ENCODE peak calls at places on chromosomes 4 and X, in seven cellular contexts. W is cardiac muscle cell; V is MM.1S; U is effector memory CD4-positive, alpha-beta T cell; F is lower lobe of right lung; P is HepG2; Z is thyroid gland. S is an unnamed sample. For H3K4me1, the result is how much of the 10 kb centered on the place peaks cover.

GRCh38 chrX:103734125-103734760 is 23.5 kb downstream of the TMEM31 start:
- DNase-seq in W (peak), V (peak), U (no peak), F (no peak), P (no peak), Z (no peak), S (no peak)

GRCh38 chr4:2251795-2252529 is 9.9 kb downstream of the MXD4 start:
- DNase-seq in W (no peak), V (no peak), U (no peak), F (peak), P (no peak), Z (peak), S (no peak)

GRCh38 chr4:46390353-46391058 is 578 bp upstream of the GABRA2 start:
- DNase-seq in W (no peak), V (no peak), U (no peak), F (no peak), P (no peak), Z (no peak), S (no peak)

GRCh38 chr4:167930171-167930570 is 162.2 kb upstream of the ANXA10 start:
- DNase-seq in W (no peak), V (no peak), U (no peak), F (no peak), P (no peak), Z (no peak), S (no peak)

GRCh38 chrX:8988456-8988855 is 45.5 kb downstream of the FAM9B start:
- DNase-seq in W (peak), V (no peak), U (no peak), F (peak), P (peak), Z (peak), S (peak)

GRCh38 chr4:185359767-185360446 is 35.8 kb downstream of the LRP2BP start:
- DNase-seq in W (peak), V (no peak), U (no peak), F (no peak), P (no peak), Z (no peak), S (no peak)

GRCh38 chrX:140050906-140051305 is 85.6 kb upstream of the CXorf66 start:
- DNase-seq in W (peak), V (peak), U (no peak), F (no peak), P (no peak), Z (no peak), S (no peak)

GRCh38 chrX:21655901-21656586 is 2.1 kb downstream of the KLHL34 start:
- DNase-seq in W (no peak), V (no peak), U (no peak), F (no peak), P (no peak), Z (no peak), S (no peak)

GRCh38 chr4:175092114-175092513 is 174.0 kb downstream of the ADAM29 start:
- DNase-seq in W (no peak), V (no peak), U (no peak), F (no peak), P (no peak), Z (no peak), S (no peak)

GRCh38 chr4:150982557-150983233 is 32.4 kb downstream of the LRBA start:
- DNase-seq in W (peak), V (no peak), U (no peak), F (no peak), P (no peak), Z (no peak), S (no peak)

GRCh38 chrX:101368800-101369199 is 17.2 kb downstream of the BTK start:
- DNase-seq in W (no peak), V (no peak), U (no peak), F (no peak), P (no peak), Z (no peak), S (no peak)

GRCh38 chr4:73892966-73893365 is 23.8 kb downstream of the CXCL1 start:
- DNase-seq in W (no peak), V (no peak), U (no peak), F (no peak), P (no peak), Z (no peak), S (no peak)

GRCh38 chr4:110085131-110085530 is 113.3 kb downstream of the ELOVL6 start:
- DNase-seq in W (peak), V (peak), U (peak), F (no peak), P (peak), Z (peak), S (no peak)

GRCh38 chr4:2433609-2434350 is 15.0 kb downstream of the CFAP99 start:
- DNase-seq in W (no peak), V (no peak), U (no peak), F (peak), P (no peak), Z (no peak), S (no peak)

GRCh38 chrX:12693754-12694153 is 97.5 kb upstream of the PRPS2 start:
- DNase-seq in W (peak), V (no peak), U (no peak), F (no peak), P (no peak), Z (no peak), S (no peak)

GRCh38 chr4:46931981-46932380 is 22.9 kb upstream of the COX7B2 start:
- DNase-seq in W (peak), V (peak), U (no peak), F (no peak), P (peak), Z (no peak), S (no peak)

GRCh38 chr4:140756292-140757219 is at the start of gene TBC1D9:
- DNase-seq in W (peak), V (peak), U (no peak), F (peak), P (peak), Z (peak), S (peak)

GRCh38 chr4:140752669-140753068 is 3.5 kb downstream of the TBC1D9 start:
- DNase-seq in W (no peak), V (no peak), U (no peak), F (no peak), P (no peak), Z (no peak), S (no peak)

GRCh38 chr4:140755811-140756291 is 334 bp downstream of the TBC1D9 start:
- DNase-seq in W (peak), V (peak), U (no peak), F (peak), P (no peak), Z (peak), S (no peak)

GRCh38 chr4:140754918-140755810 is 1.0 kb downstream of the TBC1D9 start:
- DNase-seq in W (no peak), V (no peak), U (no peak), F (no peak), P (no peak), Z (no peak), S (no peak)

DNA sequence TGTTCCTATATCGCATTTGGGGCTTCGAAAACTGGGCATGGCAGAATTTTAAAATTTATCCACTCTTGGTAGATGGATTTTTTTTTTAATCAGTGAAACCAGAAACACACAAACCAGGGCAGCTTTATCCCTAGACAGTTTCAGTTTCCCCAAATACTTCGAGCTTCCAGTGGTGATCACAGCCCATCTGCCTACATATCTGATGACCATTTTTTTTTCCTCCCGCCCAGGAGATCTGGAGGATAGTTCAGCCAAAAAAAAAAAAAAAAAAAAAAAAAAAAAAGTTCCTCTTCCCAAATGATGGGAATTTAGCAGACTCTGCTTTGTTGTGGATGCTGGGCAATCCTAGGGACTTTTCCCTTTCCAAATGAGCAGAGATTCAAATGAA is 1.0 kb upstream of the TBC1D9 start:
- DNase-seq in W (no peak), V (no peak), U (no peak), F (no peak), P (no peak), Z (no peak), S (no peak)
- H3K4me3 ChIP-seq in W (peak), V (peak), U (no peak), F (peak), P (peak), Z (peak), S (peak)

GRCh38 chrX:41009816-41010187 is 75.4 kb upstream of the USP9X start:
- DNase-seq in W (no peak), V (no peak), U (no peak), F (no peak), P (no peak), Z (no peak), S (no peak)
- H3K4me1 ChIP-seq in W (under half), V (under half), U (under half), F (under half), P (under half), Z (under half), S (under half)

DNA sequence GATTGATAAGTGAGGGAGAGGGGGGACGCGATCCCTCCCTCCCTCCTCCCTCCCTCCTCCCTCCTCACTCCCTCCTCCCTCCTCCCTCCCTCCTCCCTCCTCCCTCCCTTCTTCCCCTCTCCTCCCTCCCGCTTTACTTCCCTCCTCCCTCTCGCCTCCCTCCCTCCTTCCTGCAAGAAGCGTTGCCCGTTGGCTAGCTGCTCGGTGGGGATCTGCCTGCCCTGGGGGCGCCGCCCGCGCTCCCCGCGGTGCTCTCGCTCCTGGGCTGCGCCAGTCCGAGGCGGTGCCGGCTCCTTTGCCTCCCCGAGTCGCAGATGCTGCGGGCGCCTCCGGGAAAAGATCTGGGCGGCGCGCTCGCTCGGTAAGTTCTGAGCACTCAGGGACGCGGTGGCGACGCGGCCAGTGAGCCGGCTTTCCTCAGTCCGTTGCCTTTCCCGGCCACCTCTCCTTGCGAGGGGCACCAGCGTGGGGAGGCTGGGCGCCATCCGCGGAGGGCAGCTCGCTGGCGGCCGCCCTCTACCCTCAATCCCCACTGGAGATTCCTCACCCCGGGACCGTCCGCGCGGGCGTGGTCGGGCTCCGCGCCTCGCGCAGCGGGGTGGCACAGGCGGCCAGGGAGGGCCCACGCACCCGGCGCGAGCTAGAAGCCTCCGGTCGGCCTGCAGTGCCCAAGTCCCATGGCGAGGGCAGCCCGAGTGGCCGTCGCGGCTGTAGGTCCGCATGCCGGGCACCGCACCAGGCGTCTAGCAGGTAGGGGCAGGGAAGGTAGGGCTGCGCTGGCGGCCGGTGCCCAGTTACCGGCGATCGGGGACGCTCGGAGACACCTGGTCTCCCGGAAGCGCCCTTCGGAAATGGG is at the start of gene SLITRK2:
- DNase-seq in W (peak), V (no peak), U (no peak), F (no peak), P (no peak), Z (no peak), S (no peak)
- H3K4me3 ChIP-seq in W (peak), V (no peak), U (no peak), F (peak), P (no peak), Z (no peak), S (peak)

GRCh38 chrX:153981771-153982533 is 9.4 kb downstream of the TMEM187 start:
- DNase-seq in W (no peak), V (peak), U (peak), F (peak), P (no peak), Z (no peak), S (no peak)
- H3K4me1 ChIP-seq in W (under half), V (under half), U (under half), F (under half), P (under half), Z (under half), S (under half)

DNA sequence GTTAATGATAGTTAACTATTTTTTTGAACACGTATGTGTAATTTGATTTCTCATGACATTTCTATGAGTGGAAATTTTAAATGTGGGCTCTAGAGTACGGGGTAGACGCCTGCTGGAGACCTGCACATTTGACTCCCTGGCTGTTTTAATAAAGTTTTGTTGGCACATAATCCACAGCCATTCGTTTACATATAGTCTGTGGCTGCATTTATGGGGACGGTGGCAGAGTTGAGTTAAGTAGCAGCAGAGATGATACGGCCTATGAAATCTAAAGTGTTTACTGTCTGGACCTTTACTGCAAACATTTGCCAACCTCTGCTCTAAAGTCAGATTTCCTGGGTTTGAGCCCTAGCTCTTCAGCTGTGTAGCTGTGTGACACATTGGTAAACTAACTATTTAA is 118.8 kb downstream of the CHRNA9 start:
- DNase-seq in W (no peak), V (no peak), U (no peak), F (no peak), P (no peak), Z (no peak), S (no peak)
- H3K4me3 ChIP-seq in W (no peak), V (no peak), U (no peak), F (no peak), P (no peak), Z (no peak), S (no peak)

DNA sequence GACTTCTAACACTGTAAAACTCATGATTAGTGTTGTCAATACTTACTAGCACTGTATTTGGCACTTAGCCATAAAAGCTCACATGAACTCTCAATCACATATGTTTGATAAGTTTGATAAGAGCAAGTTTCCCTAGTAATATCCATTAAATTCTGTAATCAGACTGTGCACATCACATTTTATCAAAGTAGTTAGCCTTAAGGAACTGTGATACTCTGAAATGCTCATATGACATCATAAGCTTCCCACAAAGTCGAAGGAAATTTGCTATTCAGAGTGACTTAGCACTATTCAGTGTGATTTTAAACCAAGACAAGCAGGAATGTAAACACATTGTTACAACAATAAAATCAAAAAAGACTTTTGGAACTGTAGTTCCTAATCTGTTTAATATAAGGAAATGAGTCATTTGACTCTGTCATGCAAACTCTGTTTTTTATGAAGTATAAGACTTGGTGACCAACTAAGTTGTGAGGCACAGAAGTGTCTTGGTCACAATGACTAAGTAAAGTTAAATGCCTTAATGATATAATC is 6.7 kb downstream of the SLC7A11 start:
- DNase-seq in W (peak), V (no peak), U (no peak), F (no peak), P (no peak), Z (no peak), S (no peak)
- H3K4me1 ChIP-seq in W (under half), V (under half), U (under half), F (under half), P (under half), Z (under half), S (under half)

DNA sequence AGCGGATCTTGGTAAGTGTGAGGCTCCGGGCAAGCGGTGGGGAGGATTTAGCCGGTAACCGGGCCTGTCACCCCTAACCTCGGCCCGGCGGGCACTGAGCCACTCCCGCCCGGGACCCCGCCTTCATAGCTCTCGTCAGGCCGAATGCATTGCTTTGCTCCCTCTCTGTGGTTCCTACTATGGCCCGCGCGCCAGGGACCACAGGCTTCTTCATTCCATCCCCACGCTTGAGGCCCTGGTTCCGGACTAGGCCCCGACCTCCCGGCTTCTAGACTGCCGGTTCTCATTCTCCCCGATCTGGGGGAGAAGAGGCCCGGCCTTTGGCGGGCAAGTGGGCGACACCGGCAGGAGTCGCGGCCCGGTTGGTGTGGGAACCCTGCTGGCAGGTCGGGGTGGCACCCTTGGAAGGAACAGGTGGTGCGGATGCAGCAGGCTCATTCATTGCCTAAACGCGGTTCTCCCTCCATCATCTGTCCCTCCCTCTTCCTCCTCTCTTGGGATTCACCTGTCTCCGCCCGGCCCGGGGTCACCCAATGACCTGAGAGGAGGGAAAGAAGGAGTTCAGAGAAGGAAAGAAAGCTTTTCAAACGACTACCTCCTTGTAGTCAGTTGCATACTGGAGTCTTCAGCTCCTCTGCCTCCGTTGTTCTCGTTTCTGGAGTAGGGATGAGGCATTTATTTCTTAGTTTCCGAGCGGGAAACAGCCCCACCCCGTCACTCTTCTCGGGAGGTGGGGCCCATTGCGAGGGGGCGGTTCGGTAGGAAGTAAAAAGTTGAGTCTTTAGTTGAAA is at the start of gene NDUFC1:
- DNase-seq in W (peak), V (peak), U (peak), F (peak), P (peak), Z (peak), S (no peak)
- H3K4me3 ChIP-seq in W (peak), V (peak), U (peak), F (peak), P (peak), Z (peak), S (peak)

S was measured in thoracic aorta.